ENCODE peak calls at places on chromosomes 5 and 9, in eight cellular contexts. One of them, this sample, is unnamed.

GRCh38 chr5:114949001-114949400 is 220.7 kb downstream of the TRIM36 start:
- DNase-seq in ureter: no peak
- DNase-seq in stimulated activated CD8-positive, alpha-beta memory T cell treated with anti-CD3 and anti-CD28 coated beads, Interleukin-15, amount 100 ng/mL, for 24 hours: no peak
- DNase-seq in cerebellar cortex: no peak
- DNase-seq in CD4-positive, alpha-beta memory T cell: no peak
- DNase-seq in Jurkat, Clone E6-1: no peak
- DNase-seq in activated CD4-positive, alpha-beta T cell treated with anti-CD3 and anti-CD28 coated beads for 24 hours: no peak
- DNase-seq in A673: no peak
- DNase-seq in this sample: no peak

GRCh38 chr9:131987232-131987631 is 92.4 kb downstream of the MED27 start:
- DNase-seq in CD4-positive, alpha-beta memory T cell: no peak
- DNase-seq in ureter: no peak
- DNase-seq in A673: no peak
- DNase-seq in stimulated activated CD8-positive, alpha-beta memory T cell treated with anti-CD3 and anti-CD28 coated beads, Interleukin-15, amount 100 ng/mL, for 24 hours: no peak
- DNase-seq in Jurkat, Clone E6-1: no peak
- DNase-seq in activated CD4-positive, alpha-beta T cell treated with anti-CD3 and anti-CD28 coated beads for 24 hours: no peak
- DNase-seq in cerebellar cortex: no peak
- DNase-seq in this sample: no peak

GRCh38 chr5:125394661-125395280 is 648.3 kb upstream of the ZNF608 start:
- DNase-seq in A673: no peak
- DNase-seq in stimulated activated CD8-positive, alpha-beta memory T cell treated with anti-CD3 and anti-CD28 coated beads, Interleukin-15, amount 100 ng/mL, for 24 hours: no peak
- DNase-seq in Jurkat, Clone E6-1: no peak
- DNase-seq in ureter: no peak
- DNase-seq in cerebellar cortex: no peak
- DNase-seq in activated CD4-positive, alpha-beta T cell treated with anti-CD3 and anti-CD28 coated beads for 24 hours: no peak
- DNase-seq in CD4-positive, alpha-beta memory T cell: no peak
- DNase-seq in this sample: no peak

GRCh38 chr5:64788156-64788555 is 19.4 kb downstream of the CWC27 start:
- DNase-seq in cerebellar cortex: no peak
- DNase-seq in CD4-positive, alpha-beta memory T cell: no peak
- DNase-seq in ureter: no peak
- DNase-seq in Jurkat, Clone E6-1: no peak
- DNase-seq in stimulated activated CD8-positive, alpha-beta memory T cell treated with anti-CD3 and anti-CD28 coated beads, Interleukin-15, amount 100 ng/mL, for 24 hours: no peak
- DNase-seq in A673: no peak
- DNase-seq in activated CD4-positive, alpha-beta T cell treated with anti-CD3 and anti-CD28 coated beads for 24 hours: no peak
- DNase-seq in this sample: no peak

GRCh38 chr5:92916036-92916435 is 665.0 kb downstream of the NR2F1-AS1 start:
- DNase-seq in activated CD4-positive, alpha-beta T cell treated with anti-CD3 and anti-CD28 coated beads for 24 hours: no peak
- DNase-seq in Jurkat, Clone E6-1: no peak
- DNase-seq in A673: no peak
- DNase-seq in stimulated activated CD8-positive, alpha-beta memory T cell treated with anti-CD3 and anti-CD28 coated beads, Interleukin-15, amount 100 ng/mL, for 24 hours: no peak
- DNase-seq in cerebellar cortex: peak
- DNase-seq in ureter: no peak
- DNase-seq in CD4-positive, alpha-beta memory T cell: no peak
- DNase-seq in this sample: no peak

GRCh38 chr9:133009906-133010582 is 20.8 kb upstream of the GTF3C5 start:
- DNase-seq in A673: no peak
- DNase-seq in CD4-positive, alpha-beta memory T cell: no peak
- DNase-seq in stimulated activated CD8-positive, alpha-beta memory T cell treated with anti-CD3 and anti-CD28 coated beads, Interleukin-15, amount 100 ng/mL, for 24 hours: no peak
- DNase-seq in cerebellar cortex: no peak
- DNase-seq in Jurkat, Clone E6-1: no peak
- DNase-seq in ureter: no peak
- DNase-seq in activated CD4-positive, alpha-beta T cell treated with anti-CD3 and anti-CD28 coated beads for 24 hours: no peak
- DNase-seq in this sample: no peak

GRCh38 chr9:71079451-71079850 is 42.0 kb downstream of the TRPM3 start:
- DNase-seq in stimulated activated CD8-positive, alpha-beta memory T cell treated with anti-CD3 and anti-CD28 coated beads, Interleukin-15, amount 100 ng/mL, for 24 hours: no peak
- DNase-seq in ureter: no peak
- DNase-seq in cerebellar cortex: no peak
- DNase-seq in activated CD4-positive, alpha-beta T cell treated with anti-CD3 and anti-CD28 coated beads for 24 hours: no peak
- DNase-seq in CD4-positive, alpha-beta memory T cell: no peak
- DNase-seq in A673: no peak
- DNase-seq in Jurkat, Clone E6-1: no peak
- DNase-seq in this sample: no peak

GRCh38 chr9:34611811-34612787 is at the start of gene RPP25L:
- DNase-seq in A673: peak
- DNase-seq in Jurkat, Clone E6-1: peak
- DNase-seq in CD4-positive, alpha-beta memory T cell: peak
- DNase-seq in cerebellar cortex: peak
- DNase-seq in stimulated activated CD8-positive, alpha-beta memory T cell treated with anti-CD3 and anti-CD28 coated beads, Interleukin-15, amount 100 ng/mL, for 24 hours: peak
- DNase-seq in activated CD4-positive, alpha-beta T cell treated with anti-CD3 and anti-CD28 coated beads for 24 hours: peak
- DNase-seq in ureter: peak
- DNase-seq in this sample: peak

GRCh38 chr9:86064220-86064619 is 35.1 kb downstream of the GOLM1 start:
- DNase-seq in CD4-positive, alpha-beta memory T cell: no peak
- DNase-seq in A673: no peak
- DNase-seq in ureter: no peak
- DNase-seq in Jurkat, Clone E6-1: no peak
- DNase-seq in stimulated activated CD8-positive, alpha-beta memory T cell treated with anti-CD3 and anti-CD28 coated beads, Interleukin-15, amount 100 ng/mL, for 24 hours: no peak
- DNase-seq in cerebellar cortex: peak
- DNase-seq in activated CD4-positive, alpha-beta T cell treated with anti-CD3 and anti-CD28 coated beads for 24 hours: no peak
- DNase-seq in this sample: no peak

This sample was measured in anterior cingulate cortex.